ENCODE peak calls at places on chromosomes 5 and 9, in eight cellular contexts. One of them, this sample, is unnamed.

GRCh38 chr5:5306696-5307095 is 115.8 kb upstream of the ICE1 start:
- DNase-seq in neural crest cell: no peak
- DNase-seq in GM20000: no peak
- DNase-seq in nephron progenitor cell: no peak
- DNase-seq in coronary artery: peak
- DNase-seq in retinal pigment epithelial cell: no peak
- DNase-seq in AG04450: no peak
- DNase-seq in H9: no peak
- DNase-seq in this sample: no peak

GRCh38 chr9:33101104-33101951 is 24.9 kb upstream of the SMU1 start:
- DNase-seq in neural crest cell: no peak
- DNase-seq in GM20000: no peak
- DNase-seq in nephron progenitor cell: no peak
- DNase-seq in coronary artery: no peak
- DNase-seq in retinal pigment epithelial cell: no peak
- DNase-seq in AG04450: no peak
- DNase-seq in H9: no peak
- DNase-seq in this sample: no peak

GRCh38 chr5:81817086-81817485 is 66.2 kb upstream of the SSBP2 start:
- DNase-seq in neural crest cell: no peak
- DNase-seq in GM20000: no peak
- DNase-seq in nephron progenitor cell: no peak
- DNase-seq in coronary artery: no peak
- DNase-seq in retinal pigment epithelial cell: no peak
- DNase-seq in AG04450: no peak
- DNase-seq in H9: no peak
- DNase-seq in this sample: no peak

GRCh38 chr9:97990259-97990658 is 7.1 kb downstream of the ANP32B start:
- DNase-seq in neural crest cell: no peak
- DNase-seq in GM20000: no peak
- DNase-seq in nephron progenitor cell: no peak
- DNase-seq in coronary artery: no peak
- DNase-seq in retinal pigment epithelial cell: no peak
- DNase-seq in AG04450: peak
- DNase-seq in H9: no peak
- DNase-seq in this sample: no peak

GRCh38 chr5:180007582-180007981 is 64.0 kb downstream of the RNF130 start:
- DNase-seq in neural crest cell: no peak
- DNase-seq in GM20000: no peak
- DNase-seq in nephron progenitor cell: no peak
- DNase-seq in coronary artery: no peak
- DNase-seq in retinal pigment epithelial cell: no peak
- DNase-seq in AG04450: no peak
- DNase-seq in H9: no peak
- DNase-seq in this sample: no peak

GRCh38 chr9:93390953-93391515 is 60.5 kb upstream of the FAM120A start:
- DNase-seq in neural crest cell: no peak
- DNase-seq in GM20000: no peak
- DNase-seq in nephron progenitor cell: no peak
- DNase-seq in coronary artery: no peak
- DNase-seq in retinal pigment epithelial cell: no peak
- DNase-seq in AG04450: no peak
- DNase-seq in H9: no peak
- DNase-seq in this sample: no peak

GRCh38 chr5:91885291-91886265 is 502.5 kb upstream of the ARRDC3 start:
- DNase-seq in neural crest cell: no peak
- DNase-seq in GM20000: no peak
- DNase-seq in nephron progenitor cell: no peak
- DNase-seq in coronary artery: no peak
- DNase-seq in retinal pigment epithelial cell: no peak
- DNase-seq in AG04450: no peak
- DNase-seq in H9: no peak
- DNase-seq in this sample: no peak

GRCh38 chr9:19999491-20000057 is 210.7 kb upstream of the SLC24A2 start:
- DNase-seq in neural crest cell: no peak
- DNase-seq in GM20000: peak
- DNase-seq in nephron progenitor cell: no peak
- DNase-seq in coronary artery: no peak
- DNase-seq in retinal pigment epithelial cell: no peak
- DNase-seq in AG04450: no peak
- DNase-seq in H9: no peak
- DNase-seq in this sample: peak

GRCh38 chr9:22307013-22307711 is 139.5 kb upstream of the DMRTA1 start:
- DNase-seq in neural crest cell: peak
- DNase-seq in GM20000: peak
- DNase-seq in nephron progenitor cell: peak
- DNase-seq in coronary artery: no peak
- DNase-seq in retinal pigment epithelial cell: peak
- DNase-seq in AG04450: peak
- DNase-seq in H9: no peak
- DNase-seq in this sample: no peak

GRCh38 chr9:113572076-113572861 is 108.7 kb downstream of the RGS3 start:
- DNase-seq in neural crest cell: no peak
- DNase-seq in GM20000: no peak
- DNase-seq in nephron progenitor cell: no peak
- DNase-seq in coronary artery: peak
- DNase-seq in retinal pigment epithelial cell: no peak
- DNase-seq in AG04450: no peak
- DNase-seq in H9: no peak
- DNase-seq in this sample: no peak

GRCh38 chr5:135993248-135993893 is 35.4 kb upstream of the TGFBI start:
- DNase-seq in neural crest cell: no peak
- DNase-seq in GM20000: no peak
- DNase-seq in nephron progenitor cell: no peak
- DNase-seq in coronary artery: no peak
- DNase-seq in retinal pigment epithelial cell: no peak
- DNase-seq in AG04450: no peak
- DNase-seq in H9: no peak
- DNase-seq in this sample: no peak

GRCh38 chr5:158456756-158457155 is 597.8 kb upstream of the CLINT1 start:
- DNase-seq in neural crest cell: no peak
- DNase-seq in GM20000: no peak
- DNase-seq in nephron progenitor cell: no peak
- DNase-seq in coronary artery: no peak
- DNase-seq in retinal pigment epithelial cell: peak
- DNase-seq in AG04450: peak
- DNase-seq in H9: no peak
- DNase-seq in this sample: peak

GRCh38 chr9:109381011-109381729 is 60.3 kb upstream of the EPB41L4B start:
- DNase-seq in neural crest cell: no peak
- DNase-seq in GM20000: peak
- DNase-seq in nephron progenitor cell: no peak
- DNase-seq in coronary artery: no peak
- DNase-seq in retinal pigment epithelial cell: no peak
- DNase-seq in AG04450: no peak
- DNase-seq in H9: no peak
- DNase-seq in this sample: peak

GRCh38 chr5:36944607-36945225 is 68.1 kb downstream of the NIPBL start:
- DNase-seq in neural crest cell: no peak
- DNase-seq in GM20000: peak
- DNase-seq in nephron progenitor cell: no peak
- DNase-seq in coronary artery: no peak
- DNase-seq in retinal pigment epithelial cell: no peak
- DNase-seq in AG04450: peak
- DNase-seq in H9: no peak
- DNase-seq in this sample: peak
- TF ChIP-seq CTCF in neural crest cell: peak
- TF ChIP-seq CTCF in GM20000: no peak
- TF ChIP-seq CTCF in nephron progenitor cell: peak
- TF ChIP-seq CTCF in coronary artery: no peak
- TF ChIP-seq CTCF in retinal pigment epithelial cell: peak
- TF ChIP-seq CTCF in AG04450: peak
- TF ChIP-seq CTCF in H9: peak
- TF ChIP-seq CTCF in this sample: peak

GRCh38 chr9:135279385-135279784 is 191.9 kb downstream of the OLFM1 start:
- DNase-seq in neural crest cell: no peak
- DNase-seq in GM20000: no peak
- DNase-seq in nephron progenitor cell: no peak
- DNase-seq in coronary artery: no peak
- DNase-seq in retinal pigment epithelial cell: no peak
- DNase-seq in AG04450: no peak
- DNase-seq in H9: no peak
- DNase-seq in this sample: no peak

GRCh38 chr9:135275926-135276289 is 188.4 kb downstream of the OLFM1 start:
- DNase-seq in neural crest cell: no peak
- DNase-seq in GM20000: no peak
- DNase-seq in nephron progenitor cell: no peak
- DNase-seq in coronary artery: no peak
- DNase-seq in retinal pigment epithelial cell: no peak
- DNase-seq in AG04450: no peak
- DNase-seq in H9: no peak
- DNase-seq in this sample: no peak

GRCh38 chr9:135275163-135275925 is 187.9 kb downstream of the OLFM1 start:
- DNase-seq in neural crest cell: no peak
- DNase-seq in GM20000: no peak
- DNase-seq in nephron progenitor cell: no peak
- DNase-seq in coronary artery: no peak
- DNase-seq in retinal pigment epithelial cell: no peak
- DNase-seq in AG04450: no peak
- DNase-seq in H9: no peak
- DNase-seq in this sample: no peak

GRCh38 chr9:135278586-135278985 is 191.1 kb downstream of the OLFM1 start:
- DNase-seq in neural crest cell: no peak
- DNase-seq in GM20000: no peak
- DNase-seq in nephron progenitor cell: no peak
- DNase-seq in coronary artery: no peak
- DNase-seq in retinal pigment epithelial cell: no peak
- DNase-seq in AG04450: no peak
- DNase-seq in H9: no peak
- DNase-seq in this sample: no peak

DNA sequence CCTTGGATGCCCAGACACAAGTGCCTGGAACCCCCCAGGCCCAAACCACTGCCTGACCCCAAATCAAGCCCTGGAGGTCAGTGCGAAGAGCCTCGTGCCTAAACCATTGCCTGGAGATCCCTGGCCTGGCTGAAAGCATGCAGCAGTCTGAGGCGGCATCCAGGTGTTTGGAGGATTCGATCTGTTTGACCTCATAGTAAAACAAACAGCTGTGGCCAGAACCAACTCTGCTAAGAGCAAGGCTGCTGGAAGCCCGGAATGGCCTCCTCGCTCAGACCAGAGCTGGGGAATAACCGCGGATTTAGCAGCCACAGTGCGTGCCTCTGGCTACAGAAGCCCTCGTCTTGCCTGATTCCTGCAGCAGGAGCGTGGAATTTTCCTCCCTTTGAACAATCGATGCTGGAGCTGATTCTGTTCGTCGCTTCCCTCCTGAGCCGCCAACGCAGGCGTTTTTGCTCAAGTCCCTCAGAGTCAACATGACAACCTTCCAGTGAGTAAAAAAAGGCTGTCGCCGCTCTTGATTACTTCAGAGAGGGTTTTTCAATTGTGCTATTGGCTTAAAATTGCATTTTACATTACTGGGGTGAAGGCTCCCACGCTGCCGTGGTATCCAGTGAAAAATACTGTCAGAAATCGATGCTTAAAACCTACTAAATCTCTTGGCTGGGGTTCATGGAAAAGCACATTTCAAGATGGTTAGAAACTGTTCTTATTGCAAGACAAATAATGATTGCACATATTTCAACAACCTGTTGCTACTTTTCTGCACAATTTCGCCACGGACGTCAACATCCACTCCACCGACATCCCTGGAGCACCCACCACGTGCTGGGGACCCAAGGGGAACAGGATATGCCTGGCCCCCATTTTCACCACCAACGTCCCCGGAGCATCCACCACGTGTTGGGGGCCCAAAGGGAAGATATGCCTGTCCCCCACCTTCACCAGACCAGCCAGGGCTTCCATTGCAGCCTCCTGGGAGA is 190.0 kb downstream of the OLFM1 start:
- DNase-seq in neural crest cell: no peak
- DNase-seq in GM20000: no peak
- DNase-seq in nephron progenitor cell: no peak
- DNase-seq in coronary artery: no peak
- DNase-seq in retinal pigment epithelial cell: no peak
- DNase-seq in AG04450: no peak
- DNase-seq in H9: no peak
- DNase-seq in this sample: no peak
- TF ChIP-seq CTCF in neural crest cell: no peak
- TF ChIP-seq CTCF in GM20000: no peak
- TF ChIP-seq CTCF in nephron progenitor cell: no peak
- TF ChIP-seq CTCF in coronary artery: no peak
- TF ChIP-seq CTCF in retinal pigment epithelial cell: no peak
- TF ChIP-seq CTCF in AG04450: no peak
- TF ChIP-seq CTCF in H9: no peak
- TF ChIP-seq CTCF in this sample: no peak

GRCh38 chr9:4741365-4742031 is 496 bp upstream of the AK3 start:
- DNase-seq in neural crest cell: peak
- DNase-seq in GM20000: peak
- DNase-seq in nephron progenitor cell: no peak
- DNase-seq in coronary artery: peak
- DNase-seq in retinal pigment epithelial cell: no peak
- DNase-seq in AG04450: no peak
- DNase-seq in H9: peak
- DNase-seq in this sample: peak

GRCh38 chr9:4740623-4741364 is at the start of gene AK3:
- DNase-seq in neural crest cell: peak
- DNase-seq in GM20000: peak
- DNase-seq in nephron progenitor cell: peak
- DNase-seq in coronary artery: peak
- DNase-seq in retinal pigment epithelial cell: peak
- DNase-seq in AG04450: peak
- DNase-seq in H9: peak
- DNase-seq in this sample: peak

GRCh38 chr9:4743131-4743875 is 2.3 kb upstream of the AK3 start:
- DNase-seq in neural crest cell: no peak
- DNase-seq in GM20000: no peak
- DNase-seq in nephron progenitor cell: no peak
- DNase-seq in coronary artery: no peak
- DNase-seq in retinal pigment epithelial cell: no peak
- DNase-seq in AG04450: no peak
- DNase-seq in H9: no peak
- DNase-seq in this sample: no peak

GRCh38 chr9:4740373-4740622 is 704 bp downstream of the AK3 start:
- DNase-seq in neural crest cell: no peak
- DNase-seq in GM20000: no peak
- DNase-seq in nephron progenitor cell: no peak
- DNase-seq in coronary artery: no peak
- DNase-seq in retinal pigment epithelial cell: no peak
- DNase-seq in AG04450: no peak
- DNase-seq in H9: no peak
- DNase-seq in this sample: no peak

DNA sequence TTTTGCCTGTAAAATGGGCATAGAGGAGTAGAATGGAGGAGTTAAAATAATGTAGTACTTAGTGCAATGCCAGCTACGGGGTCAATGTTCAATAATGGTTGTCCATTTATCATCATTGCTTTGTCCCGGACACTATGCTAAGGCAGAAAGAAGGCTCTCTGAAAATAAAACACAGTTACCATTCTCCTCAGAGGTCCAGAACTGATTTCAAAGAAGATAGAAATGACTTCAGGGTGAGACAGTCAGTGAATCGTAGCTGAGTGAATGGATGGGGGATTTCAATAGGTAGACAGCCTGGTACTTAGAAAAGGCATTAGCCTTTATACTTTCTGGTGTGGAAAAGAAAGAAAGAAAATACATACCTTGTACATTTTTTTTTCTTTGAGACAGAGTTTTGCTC is 1.2 kb upstream of the AK3 start:
- DNase-seq in neural crest cell: no peak
- DNase-seq in GM20000: peak
- DNase-seq in nephron progenitor cell: no peak
- DNase-seq in coronary artery: no peak
- DNase-seq in retinal pigment epithelial cell: no peak
- DNase-seq in AG04450: no peak
- DNase-seq in H9: no peak
- DNase-seq in this sample: peak
- TF ChIP-seq CTCF in neural crest cell: no peak
- TF ChIP-seq CTCF in GM20000: no peak
- TF ChIP-seq CTCF in nephron progenitor cell: no peak
- TF ChIP-seq CTCF in coronary artery: no peak
- TF ChIP-seq CTCF in retinal pigment epithelial cell: no peak
- TF ChIP-seq CTCF in AG04450: no peak
- TF ChIP-seq CTCF in H9: no peak
- TF ChIP-seq CTCF in this sample: no peak

GRCh38 chr5:53430618-53431252 is 49.7 kb upstream of the FST start:
- DNase-seq in neural crest cell: no peak
- DNase-seq in GM20000: no peak
- DNase-seq in nephron progenitor cell: no peak
- DNase-seq in coronary artery: no peak
- DNase-seq in retinal pigment epithelial cell: peak
- DNase-seq in AG04450: no peak
- DNase-seq in H9: no peak
- DNase-seq in this sample: no peak
- TF ChIP-seq CTCF in neural crest cell: peak
- TF ChIP-seq CTCF in GM20000: peak
- TF ChIP-seq CTCF in nephron progenitor cell: peak
- TF ChIP-seq CTCF in coronary artery: peak
- TF ChIP-seq CTCF in retinal pigment epithelial cell: peak
- TF ChIP-seq CTCF in AG04450: peak
- TF ChIP-seq CTCF in H9: peak
- TF ChIP-seq CTCF in this sample: peak